ENCODE peak calls at places on chromosomes 16 and 17, in eight cellular contexts. O, W, R, E, P, C, L and S are unnamed samples.
A peak's percentile ranks its signal among the peaks of the same experiment; 100 is the strongest.

GRCh38 chr17:35368086-35368824 is 5.2 kb downstream of the SLFN11 start:
- DNase-seq in L (no peak), E (peak; percentile 3), C (no peak), W (no peak), R (peak; percentile 44), O (no peak), P (no peak), S (peak; percentile 11)

GRCh38 chr17:81566461-81567126 is 14.4 kb upstream of the FAAP100 start:
- DNase-seq in O (peak; percentile 87), L (no peak), R (peak; percentile 99), E (peak; percentile 49), W (no peak), C (no peak), P (peak; percentile 46), S (no peak)

GRCh38 chr16:1288813-1289479 is 20.5 kb upstream of the UBE2I start:
- DNase-seq in L (no peak), P (no peak), E (no peak), C (peak; percentile 27), O (no peak), R (no peak), W (no peak), S (no peak)

GRCh38 chr17:76384222-76384986 is at the start of gene SPHK1:
- DNase-seq in P (peak; percentile 37), O (peak; percentile 87), E (peak; percentile 59), C (peak; percentile 26), W (no peak), L (peak; percentile 93), R (peak; percentile 90), S (peak; percentile 11)

GRCh38 chr16:81705261-81705660 is 73.8 kb upstream of the PLCG2 start:
- DNase-seq in E (no peak), C (no peak), O (no peak), W (no peak), L (no peak), P (no peak), R (no peak), S (no peak)

GRCh38 chr17:70521821-70522256 is 352.5 kb downstream of the KCNJ2 start:
- DNase-seq in C (no peak), R (no peak), O (no peak), E (no peak), L (no peak), W (no peak), P (peak; percentile 53), S (no peak)

GRCh38 chr17:79844869-79845600 is 5.8 kb upstream of the CBX4 start:
- DNase-seq in L (peak; percentile 90), O (no peak), E (peak; percentile 56), C (peak; percentile 35), R (peak; percentile 42), P (no peak), W (no peak), S (no peak)

GRCh38 chr17:78908426-78908825 is 5.4 kb upstream of the CEP295NL start:
- DNase-seq in P (no peak), L (no peak), O (no peak), E (no peak), C (no peak), W (no peak), R (no peak), S (no peak)

GRCh38 chr17:48179071-48179945 is 71.7 kb downstream of the SNX11 start:
- DNase-seq in E (no peak), C (no peak), W (no peak), R (peak; percentile 80), L (no peak), O (no peak), P (no peak), S (no peak)

GRCh38 chr17:6392609-6393367 is 42.1 kb downstream of the AIPL1 start:
- DNase-seq in C (no peak), E (no peak), P (no peak), W (no peak), O (no peak), L (no peak), R (no peak), S (no peak)

GRCh38 chr17:62790554-62790953 is 17.6 kb downstream of the MARCHF10 start:
- DNase-seq in E (no peak), C (no peak), P (no peak), R (peak; percentile 94), O (peak; percentile 88), L (no peak), W (no peak), S (no peak)

GRCh38 chr16:49488740-49489525 is 115.3 kb downstream of the C16orf78 start:
- DNase-seq in P (no peak), C (no peak), W (no peak), R (no peak), O (no peak), L (peak; percentile 61), E (no peak), S (no peak)

GRCh38 chr17:37642706-37643105 is 540 bp downstream of the DDX52 start:
- DNase-seq in C (no peak), W (no peak), L (no peak), P (no peak), E (no peak), O (peak; percentile 10), R (peak; percentile 44), S (no peak)